ENCODE peak calls at places on chromosomes 3 and 15, in six cellular contexts. B is B cell, H is GM23338, A is lower lobe of right lung, G is BE2C, P is H9. O is an unnamed sample.

GRCh38 chr3:33746412-33747116 is 28.5 kb upstream of the CLASP2 start:
- DNase-seq in G (no peak), B (no peak), H (peak), P (no peak), A (no peak), O (no peak)

GRCh38 chr3:32961189-32961715 is 9.8 kb downstream of the CCR4 start:
- DNase-seq in P (no peak), G (no peak), A (no peak), B (no peak), H (no peak), O (no peak)

GRCh38 chr3:72818092-72818721 is 30.0 kb downstream of the SHQ1 start:
- DNase-seq in G (peak), P (no peak), A (no peak), H (no peak), B (no peak), O (peak)

GRCh38 chr3:168266335-168266734 is 170.6 kb upstream of the GOLIM4 start:
- DNase-seq in A (no peak), P (no peak), H (no peak), G (no peak), B (no peak), O (no peak)

GRCh38 chr15:41150279-41150678 is 34.2 kb upstream of the INO80 start:
- DNase-seq in P (no peak), G (no peak), A (no peak), B (no peak), H (no peak), O (no peak)

GRCh38 chr15:64841258-64842098 is at the start of gene PLEKHO2:
- DNase-seq in A (peak), H (peak), B (peak), P (peak), G (peak), O (peak)

GRCh38 chr3:146817705-146818104 is 212.6 kb upstream of the PLSCR5 start:
- DNase-seq in P (no peak), B (no peak), A (no peak), G (no peak), H (peak), O (no peak)

GRCh38 chr15:22810735-22811338 is 24.4 kb downstream of the NIPA1 start:
- DNase-seq in A (no peak), P (no peak), B (no peak), G (no peak), H (no peak), O (no peak)

GRCh38 chr3:52385157-52385556 is 59.7 kb downstream of the SEMA3G start:
- DNase-seq in H (peak), A (no peak), B (no peak), P (peak), G (peak), O (peak)
- TF ChIP-seq CTCF in H (peak), A (no peak), B (no peak), P (peak), G (peak), O (peak)

GRCh38 chr15:59133921-59134427 is 29.0 kb downstream of the CCNB2 start:
- DNase-seq in A (no peak), P (no peak), H (no peak), G (no peak), B (no peak), O (no peak)

GRCh38 chr15:59137566-59137965 is 32.6 kb downstream of the CCNB2 start:
- DNase-seq in P (no peak), B (no peak), A (no peak), G (no peak), H (no peak), O (no peak)

GRCh38 chr15:59143281-59143680 is 38.3 kb downstream of the CCNB2 start:
- DNase-seq in H (no peak), G (no peak), A (no peak), B (no peak), P (no peak), O (no peak)

GRCh38 chr15:59140422-59141226 is 35.7 kb downstream of the CCNB2 start:
- DNase-seq in G (no peak), P (no peak), H (no peak), B (no peak), A (no peak), O (no peak)

DNA sequence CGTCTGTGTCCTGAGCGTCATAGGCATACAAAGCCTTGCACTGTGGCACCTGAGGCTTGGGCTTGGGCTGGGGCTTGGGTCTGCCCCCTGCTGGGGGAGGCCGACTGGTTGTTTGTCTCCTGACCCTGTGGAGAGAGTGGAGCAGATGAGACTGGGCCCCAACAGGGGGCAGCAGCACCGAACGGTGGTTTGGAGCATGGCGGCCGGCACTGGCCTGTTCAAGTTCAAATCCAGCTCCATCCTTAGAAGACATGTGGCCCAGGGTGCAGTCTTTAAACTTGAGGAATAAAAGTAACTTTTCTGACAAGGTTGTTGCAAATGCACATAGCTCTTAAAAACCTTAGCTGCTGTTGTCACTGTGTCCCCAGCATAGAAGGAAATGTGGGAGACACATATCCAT is 33.3 kb downstream of the CCNB2 start:
- DNase-seq in G (peak), B (peak), P (peak), A (peak), H (peak), O (peak)
- TF ChIP-seq CTCF in G (peak), B (peak), P (peak), A (peak), H (peak), O (peak)

GRCh38 chr15:95610945-95611344 is 719.6 kb upstream of the NR2F2 start:
- DNase-seq in H (no peak), B (no peak), A (no peak), G (no peak), P (no peak), O (no peak)

GRCh38 chr15:95608371-95608770 is 722.1 kb upstream of the NR2F2 start:
- DNase-seq in B (no peak), G (no peak), A (no peak), P (no peak), H (no peak), O (no peak)

GRCh38 chr15:95606551-95606950 is 723.9 kb upstream of the NR2F2 start:
- DNase-seq in P (no peak), H (no peak), G (no peak), A (no peak), B (no peak), O (no peak)

GRCh38 chr15:95605098-95605497 is 725.4 kb upstream of the NR2F2 start:
- DNase-seq in A (no peak), P (no peak), H (no peak), B (no peak), G (no peak), O (no peak)

DNA sequence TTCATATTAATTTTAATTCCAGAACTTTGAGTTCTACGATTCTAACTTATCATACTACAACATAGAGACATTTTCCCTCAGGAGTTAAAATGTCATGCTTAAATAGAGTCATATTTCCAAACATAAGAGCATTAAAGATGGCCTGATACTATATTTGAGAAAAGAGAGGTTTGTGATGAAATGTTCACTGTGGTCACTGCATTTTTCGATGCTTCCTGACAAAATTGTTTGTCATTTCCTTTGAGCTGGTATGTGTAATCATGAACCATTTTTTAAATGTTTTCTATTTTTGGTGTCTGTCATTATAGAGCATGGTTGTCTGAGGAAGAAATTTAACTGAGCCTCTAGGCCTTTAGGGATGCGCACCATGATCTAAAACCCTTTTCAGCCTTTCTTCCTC is 721.4 kb upstream of the NR2F2 start:
- DNase-seq in G (no peak), P (no peak), H (no peak), A (no peak), B (no peak), O (no peak)
- TF ChIP-seq CTCF in G (no peak), P (no peak), H (no peak), A (no peak), B (no peak), O (no peak)

DNA sequence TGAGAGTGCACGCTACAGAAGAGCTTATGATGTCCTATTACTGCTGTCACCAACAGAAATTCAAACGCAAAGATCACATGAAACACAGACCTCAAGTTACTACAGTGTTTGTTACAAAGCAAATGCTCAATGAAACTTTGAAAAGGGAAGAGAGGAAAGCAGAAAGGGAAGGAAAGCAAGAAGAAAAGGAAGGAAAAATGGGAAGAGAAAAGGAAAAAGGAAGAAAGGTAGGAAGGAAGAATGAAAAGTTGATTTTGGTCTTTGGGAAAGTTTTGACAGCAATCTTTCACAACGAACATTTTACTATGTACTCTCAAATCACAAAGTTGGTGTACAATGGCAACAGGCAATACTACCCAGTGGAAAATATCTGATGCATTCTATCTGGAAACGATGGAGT is 514.8 kb downstream of the MAGI1 start:
- DNase-seq in A (no peak), B (no peak), H (no peak), P (no peak), G (no peak), O (no peak)
- TF ChIP-seq CTCF in A (no peak), B (no peak), H (no peak), P (no peak), G (no peak), O (no peak)

GRCh38 chr3:178446054-178446453 is 90.2 kb upstream of the KCNMB2 start:
- DNase-seq in A (no peak), G (no peak), P (no peak), B (no peak), H (no peak), O (no peak)

GRCh38 chr3:178444416-178444815 is 91.8 kb upstream of the KCNMB2 start:
- DNase-seq in G (no peak), H (no peak), A (no peak), B (no peak), P (no peak), O (no peak)

GRCh38 chr3:178445139-178445538 is 91.1 kb upstream of the KCNMB2 start:
- DNase-seq in G (no peak), B (no peak), H (no peak), P (no peak), A (no peak), O (no peak)

GRCh38 chr3:178439504-178439903 is 96.7 kb upstream of the KCNMB2 start:
- DNase-seq in A (no peak), H (peak), B (no peak), G (no peak), P (no peak), O (no peak)

DNA sequence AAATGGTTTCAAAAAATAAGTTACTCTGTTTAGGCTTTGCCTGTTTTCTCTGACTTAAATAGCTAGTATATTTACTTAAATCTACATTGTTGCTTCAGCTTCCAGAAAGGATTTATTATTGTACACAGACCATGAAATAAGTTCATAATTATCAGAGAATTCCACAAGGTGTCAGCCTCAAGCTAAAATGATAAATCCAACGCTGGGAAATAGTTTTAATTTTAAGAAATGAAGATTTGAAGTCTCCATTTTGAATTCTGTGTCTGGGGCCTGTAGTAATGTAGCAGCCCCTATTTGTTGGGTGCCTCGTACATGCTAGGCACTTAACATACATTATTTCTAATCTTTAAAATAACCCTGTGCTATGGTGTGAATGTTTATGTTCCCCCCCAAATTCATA is 92.6 kb upstream of the KCNMB2 start:
- DNase-seq in P (no peak), A (no peak), G (no peak), B (no peak), H (no peak), O (no peak)
- TF ChIP-seq CTCF in P (no peak), A (no peak), G (no peak), B (no peak), H (no peak), O (no peak)

O was measured in endothelial cell.